ENCODE peak calls at places on chromosomes 5 and 9, in seven cellular contexts. K is astrocyte of the spinal cord; Y is foreskin fibroblast; O is effector memory CD4-positive, alpha-beta T cell; I is left ventricle myocardium inferior; E is colonic mucosa; X is fibroblast of mammary gland. R is an unnamed sample.

GRCh38 chr9:78644359-78644758 is 347.4 kb downstream of the PSAT1 start:
- DNase-seq in K (no peak), Y (peak; percentile 14), O (no peak), I (no peak), E (no peak), X (no peak), R (no peak)

GRCh38 chr5:172453986-172454354 is 355 bp downstream of the SH3PXD2B start:
- DNase-seq in K (peak; percentile 41), Y (no peak), O (no peak), I (peak; percentile 50), E (peak; percentile 50), X (no peak), R (no peak)

GRCh38 chr5:55421074-55421529 is 113.3 kb downstream of the MTREX start:
- DNase-seq in K (no peak), Y (peak; percentile 32), O (no peak), I (no peak), E (no peak), X (peak; percentile 80), R (no peak)

GRCh38 chr5:139788294-139788875 is 7.2 kb upstream of the PSD2 start:
- DNase-seq in K (no peak), Y (no peak), O (no peak), I (peak; percentile 19), E (no peak), X (no peak), R (no peak)

GRCh38 chr5:89374144-89374784 is 491.3 kb upstream of the MEF2C start:
- DNase-seq in K (no peak), Y (no peak), O (no peak), I (no peak), E (peak; percentile 72), X (no peak), R (no peak)

GRCh38 chr9:4290427-4290837 is 9.4 kb downstream of the GLIS3 start:
- DNase-seq in K (no peak), Y (no peak), O (no peak), I (no peak), E (no peak), X (no peak), R (no peak)

GRCh38 chr5:158769079-158769478 is 330.6 kb downstream of the EBF1 start:
- DNase-seq in K (no peak), Y (no peak), O (no peak), I (no peak), E (no peak), X (no peak), R (no peak)

GRCh38 chr5:68290260-68290674 is 74.7 kb downstream of the PIK3R1 start:
- DNase-seq in K (peak; percentile 46), Y (peak; percentile 54), O (no peak), I (peak; percentile 25), E (peak; percentile 48), X (peak; percentile 56), R (no peak)

GRCh38 chr5:138138949-138139775 is at the start of gene NME5:
- DNase-seq in K (peak; percentile 71), Y (peak; percentile 23), O (no peak), I (peak; percentile 67), E (peak; percentile 49), X (peak; percentile 61), R (peak; percentile 24)

GRCh38 chr5:109688647-109688998 is 1.1 kb upstream of the MAN2A1 start:
- DNase-seq in K (peak; percentile 31), Y (no peak), O (no peak), I (no peak), E (peak; percentile 78), X (peak; percentile 63), R (no peak)

GRCh38 chr5:94849821-94850736 is 231.6 kb downstream of the SLF1 start:
- DNase-seq in K (peak; percentile 70), Y (peak; percentile 38), O (peak; percentile 11), I (no peak), E (no peak), X (peak; percentile 67), R (peak; percentile 41)

GRCh38 chr5:134086215-134086942 is 28.1 kb upstream of the TCF7 start:
- DNase-seq in K (no peak), Y (no peak), O (no peak), I (no peak), E (no peak), X (no peak), R (no peak)

GRCh38 chr5:40260351-40260750 is 419.4 kb upstream of the PTGER4 start:
- DNase-seq in K (no peak), Y (no peak), O (no peak), I (peak; percentile 27), E (no peak), X (peak; percentile 35), R (no peak)

GRCh38 chr5:7801898-7802614 is 48.9 kb downstream of the CFAP90 start:
- DNase-seq in K (no peak), Y (no peak), O (no peak), I (no peak), E (no peak), X (no peak), R (no peak)

GRCh38 chr5:173660481-173661280 is 44.2 kb upstream of the BOD1 start:
- DNase-seq in K (no peak), Y (no peak), O (no peak), I (no peak), E (no peak), X (no peak), R (no peak)

GRCh38 chr5:106142131-106142530 is 1528.6 kb downstream of the EFNA5 start:
- DNase-seq in K (no peak), Y (no peak), O (no peak), I (no peak), E (no peak), X (no peak), R (no peak)

GRCh38 chr9:8816361-8816760 is 1016.8 kb upstream of the DMAC1 start:
- DNase-seq in K (no peak), Y (no peak), O (no peak), I (no peak), E (no peak), X (peak; percentile 10), R (no peak)

GRCh38 chr5:62494772-62495171 is 82.2 kb downstream of the IPO11 start:
- DNase-seq in K (no peak), Y (no peak), O (no peak), I (no peak), E (no peak), X (no peak), R (no peak)

GRCh38 chr9:83583151-83584014 is 39.6 kb upstream of the IDNK start:
- DNase-seq in K (peak; percentile 58), Y (peak; percentile 50), O (no peak), I (peak; percentile 22), E (peak; percentile 32), X (peak; percentile 67), R (no peak)

GRCh38 chr5:163460562-163461176 is at the start of gene HMMR:
- DNase-seq in K (no peak), Y (no peak), O (no peak), I (no peak), E (no peak), X (no peak), R (no peak)

GRCh38 chr9:24009322-24009721 is 183.3 kb upstream of the ELAVL2 start:
- DNase-seq in K (no peak), Y (no peak), O (no peak), I (no peak), E (no peak), X (no peak), R (no peak)

GRCh38 chr5:141634720-141635119 is 1.9 kb downstream of the HDAC3 start:
- DNase-seq in K (no peak), Y (no peak), O (no peak), I (no peak), E (no peak), X (no peak), R (no peak)
- H3K4me3 ChIP-seq in K (no peak overlapping the region), Y (no peak overlapping the region), O (no peak overlapping the region), I (peak overlapping the region; percentile 90), E (no peak overlapping the region), X (no peak overlapping the region), R (no peak overlapping the region)

DNA sequence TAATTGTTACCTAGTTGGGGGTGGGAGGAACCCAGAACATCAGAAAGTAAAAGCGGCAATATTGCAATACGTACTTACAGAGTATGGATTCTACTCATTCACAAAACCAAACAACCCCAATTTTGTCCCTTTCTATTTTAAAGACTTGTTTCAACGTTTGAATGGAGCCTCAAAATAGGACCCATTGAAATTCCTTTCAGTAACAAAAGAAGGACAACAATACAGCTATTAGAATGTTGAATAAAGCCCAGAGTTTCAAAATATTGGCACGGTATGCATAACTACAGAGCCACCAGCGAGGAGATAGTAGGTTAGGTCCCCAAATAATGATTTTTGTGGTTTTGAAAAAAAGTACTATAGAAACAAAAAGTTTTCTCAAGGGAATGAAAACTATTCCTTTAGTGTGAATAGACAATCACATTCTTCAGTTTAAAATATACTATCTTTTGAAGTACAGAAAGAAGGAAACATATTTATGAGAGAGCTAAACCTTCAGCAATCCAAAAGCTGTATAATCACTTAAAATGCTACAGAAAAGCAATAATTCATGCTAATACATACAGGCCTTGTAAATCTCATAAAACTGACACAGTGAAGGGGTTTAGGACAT is 235.5 kb downstream of the RFX3 start:
- DNase-seq in K (no peak), Y (no peak), O (no peak), I (no peak), E (no peak), X (no peak), R (no peak)
- H3K4me3 ChIP-seq in K (no peak overlapping the region), Y (no peak overlapping the region), O (no peak overlapping the region), I (no peak overlapping the region), E (no peak overlapping the region), X (no peak overlapping the region), R (no peak overlapping the region)

GRCh38 chr5:181167814-181168488 is 20.6 kb downstream of the OR2V2 start:
- DNase-seq in K (no peak), Y (no peak), O (no peak), I (no peak), E (peak; percentile 44), X (no peak), R (no peak)
- H3K4me3 ChIP-seq in K (no peak overlapping the region), Y (no peak overlapping the region), O (no peak overlapping the region), I (no peak overlapping the region), E (no peak overlapping the region), X (no peak overlapping the region), R (no peak overlapping the region)

GRCh38 chr5:3103241-3103855 is 351.9 kb upstream of the IRX2 start:
- DNase-seq in K (no peak), Y (no peak), O (no peak), I (no peak), E (no peak), X (no peak), R (no peak)
- H3K4me3 ChIP-seq in K (no peak overlapping the region), Y (no peak overlapping the region), O (no peak overlapping the region), I (no peak overlapping the region), E (no peak overlapping the region), X (no peak overlapping the region), R (no peak overlapping the region)

GRCh38 chr9:129320575-129321311 is 142.7 kb upstream of the IER5L start:
- DNase-seq in K (peak; percentile 76), Y (peak; percentile 68), O (peak; percentile 45), I (peak; percentile 65), E (no peak), X (peak; percentile 78), R (peak; percentile 69)
- H3K4me3 ChIP-seq in K (no peak overlapping the region), Y (peak overlapping the region; percentile 41), O (peak overlapping the region; percentile 57), I (peak overlapping the region; percentile 68), E (peak overlapping the region; percentile 38), X (peak overlapping the region; percentile 17), R (peak overlapping the region; percentile 33)

GRCh38 chr9:125820100-125820804 is 73.1 kb downstream of the PBX3 start:
- DNase-seq in K (no peak), Y (no peak), O (no peak), I (no peak), E (no peak), X (no peak), R (no peak)
- H3K4me3 ChIP-seq in K (no peak overlapping the region), Y (no peak overlapping the region), O (no peak overlapping the region), I (peak overlapping the region; percentile 39), E (no peak overlapping the region), X (no peak overlapping the region), R (no peak overlapping the region)